ENCODE peak calls at places on chromosome 3, in four cellular contexts. K is small intestine, F is fibroblast of mammary gland, Z is pulmonary artery endothelial cell. B is an unnamed sample.

GRCh38 chr3:53711387-53711786 is 134.8 kb downstream of the CHDH start:
- DNase-seq in K (no peak), F (no peak), Z (no peak), B (no peak)

GRCh38 chr3:81425198-81425868 is 336.1 kb downstream of the GBE1 start:
- DNase-seq in K (no peak), F (peak), Z (peak), B (peak)

GRCh38 chr3:157444789-157445188 is 8.1 kb downstream of the PTX3 start:
- DNase-seq in K (no peak), F (peak), Z (no peak), B (no peak)

GRCh38 chr3:104987859-104988258 is 378.9 kb upstream of the ALCAM start:
- DNase-seq in K (no peak), F (peak), Z (no peak), B (no peak)

GRCh38 chr3:106850429-106850828 is 526.8 kb upstream of the CCDC54 start:
- DNase-seq in K (no peak), F (peak), Z (no peak), B (peak)

GRCh38 chr3:73141531-73141930 is 80.1 kb downstream of the EBLN2 start:
- DNase-seq in K (no peak), F (peak), Z (no peak), B (no peak)

GRCh38 chr3:79005084-79005483 is 762.7 kb downstream of the ROBO1 start:
- DNase-seq in K (no peak), F (peak), Z (no peak), B (peak)

GRCh38 chr3:140545197-140545596 is 132.7 kb upstream of the TRIM42 start:
- DNase-seq in K (no peak), F (no peak), Z (no peak), B (no peak)

GRCh38 chr3:33221241-33221640 is 2.6 kb upstream of the SUSD5 start:
- DNase-seq in K (no peak), F (no peak), Z (no peak), B (no peak)

GRCh38 chr3:49927798-49928197 is 1.8 kb downstream of the MON1A start:
- DNase-seq in K (no peak), F (no peak), Z (no peak), B (no peak)

GRCh38 chr3:16508242-16508575 is 5.3 kb downstream of the RFTN1 start:
- DNase-seq in K (no peak), F (no peak), Z (no peak), B (no peak)

GRCh38 chr3:107679911-107680310 is 157.1 kb downstream of the BBX start:
- DNase-seq in K (no peak), F (no peak), Z (no peak), B (no peak)

GRCh38 chr3:186826316-186826977 is 16.1 kb upstream of the ADIPOQ start:
- DNase-seq in K (no peak), F (no peak), Z (no peak), B (no peak)

GRCh38 chr3:108953210-108953609 is 469 bp downstream of the GUCA1C start:
- DNase-seq in K (no peak), F (no peak), Z (no peak), B (no peak)

GRCh38 chr3:19920401-19921075 is 13.5 kb downstream of the EFHB start:
- DNase-seq in K (no peak), F (no peak), Z (no peak), B (no peak)

GRCh38 chr3:71785594-71786472 is 885 bp upstream of the PROK2 start:
- DNase-seq in K (no peak), F (no peak), Z (no peak), B (no peak)

GRCh38 chr3:170226426-170226960 is 4.3 kb downstream of the PRKCI start:
- DNase-seq in K (no peak), F (no peak), Z (no peak), B (no peak)

GRCh38 chr3:89375451-89375850 is 268.0 kb downstream of the EPHA3 start:
- DNase-seq in K (no peak), F (no peak), Z (no peak), B (no peak)

GRCh38 chr3:139388961-139389551 is 391 bp downstream of the COPB2 start:
- DNase-seq in K (peak), F (no peak), Z (no peak), B (no peak)

GRCh38 chr3:174531262-174531982 is 327.7 kb upstream of the NAALADL2 start:
- DNase-seq in K (no peak), F (no peak), Z (no peak), B (no peak)

GRCh38 chr3:56131976-56132590 is 336.2 kb downstream of the ERC2 start:
- DNase-seq in K (no peak), F (peak), Z (no peak), B (peak)

GRCh38 chr3:46882377-46883015 is 5.0 kb downstream of the PTH1R start:
- DNase-seq in K (no peak), F (peak), Z (no peak), B (no peak)

GRCh38 chr3:25119682-25120081 is 308.4 kb upstream of the RARB start:
- DNase-seq in K (no peak), F (no peak), Z (no peak), B (no peak)

GRCh38 chr3:48885753-48886152 is 12.9 kb downstream of the SLC25A20 start:
- DNase-seq in K (no peak), F (peak), Z (no peak), B (no peak)

GRCh38 chr3:15099364-15100098 is 583 bp upstream of the RBSN start:
- DNase-seq in K (no peak), F (no peak), Z (no peak), B (no peak)